ENCODE peak calls at places on chromosomes 5 and 9, in six cellular contexts. Z is M059J; D is activated CD8-positive, alpha-beta T cell treated with anti-CD3 and anti-CD28 coated beads, Interleukin-2, amount 10 ng/mL, durations not matched to agents 7 days and 5 days; O is neural progenitor cell; J is NCI-H2171 treated with DMSO at 0.1 percent for 48 hours; V is amniotic epithelial cell. U is an unnamed sample.
A peak's percentile ranks its signal among the peaks of the same experiment; 100 is the strongest.

GRCh38 chr9:69678843-69679538 is 6.8 kb upstream of the APBA1 start:
- DNase-seq in D (no peak), O (no peak), J (no peak), V (no peak), Z (no peak), U (no peak)

GRCh38 chr9:75071530-75072122 is 16.3 kb downstream of the NMRK1 start:
- DNase-seq in J (peak; percentile 26), D (peak; percentile 61), V (no peak), O (no peak), Z (peak; percentile 24), U (no peak)

GRCh38 chr5:80871541-80871961 is 88.6 kb upstream of the RASGRF2 start:
- DNase-seq in V (peak; percentile 58), J (no peak), O (no peak), Z (peak; percentile 91), D (no peak), U (no peak)

GRCh38 chr5:141926434-141926833 is 2.8 kb downstream of the DELE1 start:
- DNase-seq in O (no peak), J (no peak), V (no peak), D (no peak), Z (no peak), U (no peak)

GRCh38 chr5:52469420-52469819 is 318.3 kb upstream of the ITGA1 start:
- DNase-seq in O (no peak), Z (no peak), V (no peak), D (peak; percentile 35), J (no peak), U (no peak)

GRCh38 chr5:6712136-6712581 is 1.1 kb upstream of the TENT4A start:
- DNase-seq in D (peak; percentile 64), O (peak; percentile 75), V (peak; percentile 59), J (peak; percentile 63), Z (peak; percentile 84), U (peak; percentile 90)

GRCh38 chr9:121550569-121551512 is 51.2 kb upstream of the GGTA1 start:
- DNase-seq in O (peak; percentile 91), V (no peak), J (peak; percentile 84), Z (peak; percentile 68), D (peak; percentile 81), U (peak; percentile 97)

GRCh38 chr9:84710701-84711397 is 41.3 kb downstream of the NTRK2 start:
- DNase-seq in D (no peak), Z (peak; percentile 68), J (no peak), O (no peak), V (no peak), U (no peak)

GRCh38 chr9:90449213-90449925 is 193.3 kb downstream of the DIRAS2 start:
- DNase-seq in V (no peak), Z (no peak), D (no peak), O (no peak), J (peak; percentile 19), U (no peak)

GRCh38 chr5:181159286-181160143 is 12.1 kb downstream of the OR2V2 start:
- DNase-seq in Z (peak; percentile 79), J (peak; percentile 59), D (peak; percentile 94), V (peak; percentile 65), O (peak; percentile 82), U (peak; percentile 91)

GRCh38 chr9:121302786-121303185 is 34.8 kb downstream of the GSN start:
- DNase-seq in O (no peak), D (no peak), Z (no peak), V (no peak), J (no peak), U (no peak)

GRCh38 chr5:126198509-126198908 is 224.7 kb upstream of the GRAMD2B start:
- DNase-seq in O (peak; percentile 31), J (no peak), Z (no peak), D (no peak), V (no peak), U (no peak)

GRCh38 chr5:58871648-58872242 is 288.9 kb downstream of the RAB3C start:
- DNase-seq in J (peak; percentile 12), V (peak; percentile 34), D (peak; percentile 53), Z (peak; percentile 39), O (peak; percentile 39), U (no peak)

GRCh38 chr9:137027369-137028012 is 546 bp downstream of the ABCA2 start:
- DNase-seq in V (no peak), Z (no peak), O (peak; percentile 70), D (no peak), J (no peak), U (peak; percentile 65)

GRCh38 chr9:13033959-13034695 is 245.4 kb downstream of the MPDZ start:
- DNase-seq in D (peak; percentile 19), V (peak; percentile 58), J (peak; percentile 75), Z (peak; percentile 54), O (peak; percentile 83), U (peak; percentile 92)

GRCh38 chr9:135758056-135758455 is 56.1 kb downstream of the KCNT1 start:
- DNase-seq in V (no peak), J (no peak), O (no peak), Z (no peak), D (no peak), U (no peak)

GRCh38 chr5:175814676-175815075 is 56.7 kb upstream of the CPLX2 start:
- DNase-seq in J (no peak), V (no peak), O (no peak), Z (peak; percentile 89), D (no peak), U (peak; percentile 37)

GRCh38 chr9:12923472-12924009 is 148.7 kb downstream of the LURAP1L start:
- DNase-seq in V (peak; percentile 99), O (no peak), D (no peak), J (no peak), Z (peak; percentile 59), U (no peak)

GRCh38 chr5:177356756-177357458 is 817 bp upstream of the RGS14 start:
- DNase-seq in D (no peak), V (no peak), Z (no peak), O (no peak), J (peak; percentile 31), U (no peak)

GRCh38 chr9:112097712-112098688 is 77.1 kb downstream of the SUSD1 start:
- DNase-seq in J (peak; percentile 69), O (peak; percentile 91), V (peak; percentile 72), Z (peak; percentile 76), D (peak; percentile 81), U (peak; percentile 80)